ENCODE peak calls at places on chromosomes 2 and 18, in seven cellular contexts. L is neuronal stem cell, P is GM23338, S is astrocyte, G is mammary epithelial cell, B is IMR-90, W is HCT116. Y is an unnamed sample.

GRCh38 chr2:232794981-232795380 is 18.6 kb upstream of the KCNJ13 start:
- DNase-seq in L (no peak), P (no peak), S (no peak), G (no peak), B (no peak), W (no peak), Y (no peak)

GRCh38 chr2:128236491-128237035 is 82.1 kb downstream of the HS6ST1 start:
- DNase-seq in L (no peak), P (no peak), S (peak), G (peak), B (peak), W (no peak), Y (no peak)

GRCh38 chr18:42155024-42155423 is 200.0 kb downstream of the PIK3C3 start:
- DNase-seq in L (no peak), P (no peak), S (no peak), G (no peak), B (no peak), W (no peak), Y (no peak)

GRCh38 chr18:616380-616995 is 19.7 kb downstream of the CLUL1 start:
- DNase-seq in L (no peak), P (peak), S (peak), G (peak), B (peak), W (peak), Y (peak)

GRCh38 chr2:182503886-182504285 is 77.0 kb upstream of the PDE1A start:
- DNase-seq in L (no peak), P (no peak), S (peak), G (no peak), B (peak), W (no peak), Y (no peak)

GRCh38 chr2:53633441-53633840 is 134.2 kb upstream of the CHAC2 start:
- DNase-seq in L (no peak), P (no peak), S (peak), G (peak), B (peak), W (no peak), Y (no peak)

GRCh38 chr18:23585007-23585871 is 1.1 kb downstream of the NPC1 start:
- DNase-seq in L (no peak), P (peak), S (peak), G (peak), B (no peak), W (no peak), Y (peak)

GRCh38 chr18:76847926-76848325 is 25.6 kb downstream of the ZNF236 start:
- DNase-seq in L (no peak), P (peak), S (no peak), G (no peak), B (no peak), W (peak), Y (peak)

GRCh38 chr2:32436150-32436549 is 79.3 kb downstream of the BIRC6 start:
- DNase-seq in L (no peak), P (no peak), S (no peak), G (no peak), B (peak), W (no peak), Y (no peak)

GRCh38 chr2:195535911-195536522 is 121.0 kb upstream of the SLC39A10 start:
- DNase-seq in L (no peak), P (no peak), S (no peak), G (no peak), B (no peak), W (no peak), Y (no peak)

GRCh38 chr2:212037062-212037461 is 501.5 kb downstream of the ERBB4 start:
- DNase-seq in L (no peak), P (no peak), S (no peak), G (no peak), B (no peak), W (no peak), Y (no peak)

GRCh38 chr2:163573652-163574051 is 162.2 kb downstream of the FIGN start:
- DNase-seq in L (no peak), P (no peak), S (no peak), G (no peak), B (no peak), W (no peak), Y (no peak)

GRCh38 chr2:173741715-173742114 is 223.5 kb downstream of the SP3 start:
- DNase-seq in L (no peak), P (no peak), S (no peak), G (no peak), B (no peak), W (peak), Y (no peak)

GRCh38 chr2:196421880-196422279 is 217.6 kb upstream of the CCDC150 start:
- DNase-seq in L (no peak), P (no peak), S (no peak), G (no peak), B (no peak), W (no peak), Y (peak)

GRCh38 chr2:74205586-74205985 is 7.2 kb downstream of the MTHFD2 start:
- DNase-seq in L (no peak), P (no peak), S (no peak), G (peak), B (no peak), W (no peak), Y (no peak)

GRCh38 chr18:58256316-58257080 is 212.5 kb downstream of the NEDD4L start:
- DNase-seq in L (no peak), P (no peak), S (no peak), G (no peak), B (no peak), W (no peak), Y (no peak)

GRCh38 chr18:3293196-3293951 is 31.4 kb downstream of the MYL12B start:
- DNase-seq in L (no peak), P (no peak), S (no peak), G (no peak), B (no peak), W (no peak), Y (no peak)

GRCh38 chr2:45960057-45960863 is 308.8 kb downstream of the PRKCE start:
- DNase-seq in L (no peak), P (no peak), S (no peak), G (no peak), B (no peak), W (no peak), Y (peak)

GRCh38 chr2:120134263-120134662 is 88.9 kb downstream of the TMEM185B start:
- DNase-seq in L (no peak), P (peak), S (peak), G (peak), B (peak), W (peak), Y (no peak)

GRCh38 chr2:121810959-121811853 is 55.8 kb downstream of the TSN start:
- DNase-seq in L (peak), P (peak), S (peak), G (peak), B (peak), W (peak), Y (peak)

GRCh38 chr2:60321816-60322215 is 231.6 kb downstream of the BCL11A start:
- DNase-seq in L (no peak), P (no peak), S (no peak), G (no peak), B (no peak), W (no peak), Y (no peak)

GRCh38 chr18:2908166-2908945 is 61.5 kb downstream of the EMILIN2 start:
- DNase-seq in L (no peak), P (no peak), S (no peak), G (no peak), B (no peak), W (no peak), Y (no peak)

GRCh38 chr2:75309596-75310290 is 110.4 kb upstream of the TACR1 start:
- DNase-seq in L (no peak), P (no peak), S (peak), G (peak), B (peak), W (no peak), Y (no peak)

GRCh38 chr18:9184998-9185613 is 48.5 kb downstream of the ANKRD12 start:
- DNase-seq in L (no peak), P (no peak), S (no peak), G (no peak), B (no peak), W (no peak), Y (no peak)

GRCh38 chr2:159938375-159938774 is 124.0 kb downstream of the PLA2R1 start:
- DNase-seq in L (no peak), P (no peak), S (no peak), G (no peak), B (no peak), W (no peak), Y (no peak)

GRCh38 chr18:35993013-35993412 is 20.5 kb downstream of the RMP24 start:
- DNase-seq in L (no peak), P (no peak), S (no peak), G (no peak), B (no peak), W (no peak), Y (no peak)

GRCh38 chr18:13159579-13159978 is 59.0 kb upstream of the LDLRAD4 start:
- DNase-seq in L (peak), P (peak), S (peak), G (peak), B (peak), W (peak), Y (peak)

GRCh38 chr2:72145658-72146329 is 1.9 kb downstream of the CYP26B1 start:
- DNase-seq in L (no peak), P (peak), S (no peak), G (no peak), B (no peak), W (no peak), Y (no peak)

GRCh38 chr2:239814917-239815637 is 210.1 kb downstream of the NDUFA10 start:
- DNase-seq in L (no peak), P (no peak), S (no peak), G (no peak), B (no peak), W (no peak), Y (no peak)

GRCh38 chr2:65382323-65382722 is 50.1 kb downstream of the SPRED2 start:
- DNase-seq in L (no peak), P (no peak), S (peak), G (no peak), B (no peak), W (no peak), Y (no peak)

GRCh38 chr2:54636425-54637139 is 86.9 kb upstream of the EML6 start:
- DNase-seq in L (no peak), P (no peak), S (no peak), G (no peak), B (no peak), W (no peak), Y (no peak)
- H2AFZ ChIP-seq in L (no peak), P (no peak), S (no peak), G (no peak), B (no peak), W (no peak), Y (no peak)

GRCh38 chr2:241844831-241845578 is 13.7 kb downstream of the PDCD1 start:
- DNase-seq in L (no peak), P (no peak), S (no peak), G (no peak), B (no peak), W (no peak), Y (no peak)

GRCh38 chr2:241842620-241843211 is 16.0 kb downstream of the PDCD1 start:
- DNase-seq in L (no peak), P (no peak), S (no peak), G (no peak), B (no peak), W (no peak), Y (no peak)

GRCh38 chr2:241842067-241842415 is 16.7 kb downstream of the PDCD1 start:
- DNase-seq in L (no peak), P (no peak), S (no peak), G (no peak), B (no peak), W (no peak), Y (no peak)

GRCh38 chr2:241843321-241844065 is 15.2 kb downstream of the PDCD1 start:
- DNase-seq in L (no peak), P (no peak), S (no peak), G (no peak), B (no peak), W (no peak), Y (no peak)

GRCh38 chr2:241844066-241844728 is 14.5 kb downstream of the PDCD1 start:
- DNase-seq in L (peak), P (peak), S (peak), G (peak), B (peak), W (peak), Y (no peak)
- H2AFZ ChIP-seq in L (peak), P (no peak), S (peak), G (peak), B (peak), W (peak), Y (no peak)

GRCh38 chr18:74996055-74996454 is 212.9 kb downstream of the PTGR3 start:
- DNase-seq in L (no peak), P (no peak), S (no peak), G (no peak), B (no peak), W (no peak), Y (no peak)
- H2AFZ ChIP-seq in L (no peak), P (no peak), S (no peak), G (no peak), B (no peak), W (no peak), Y (no peak)

GRCh38 chr2:4272261-4272858 is 569.0 kb downstream of the DCDC2C start:
- DNase-seq in L (no peak), P (no peak), S (no peak), G (no peak), B (no peak), W (no peak), Y (no peak)
- H2AFZ ChIP-seq in L (no peak), P (no peak), S (no peak), G (no peak), B (no peak), W (no peak), Y (no peak)

GRCh38 chr2:157174321-157174720 is 83.2 kb upstream of the GALNT5 start:
- DNase-seq in L (no peak), P (no peak), S (no peak), G (no peak), B (peak), W (no peak), Y (no peak)

GRCh38 chr2:157173740-157174184 is 83.7 kb upstream of the GALNT5 start:
- DNase-seq in L (no peak), P (no peak), S (peak), G (peak), B (peak), W (no peak), Y (no peak)

GRCh38 chr2:157170299-157170698 is 87.2 kb upstream of the GALNT5 start:
- DNase-seq in L (no peak), P (no peak), S (no peak), G (no peak), B (peak), W (no peak), Y (no peak)

GRCh38 chr2:157172866-157173578 is 84.5 kb upstream of the GALNT5 start:
- DNase-seq in L (no peak), P (no peak), S (peak), G (no peak), B (peak), W (no peak), Y (no peak)

GRCh38 chr2:157172239-157172638 is 85.3 kb upstream of the GALNT5 start:
- DNase-seq in L (no peak), P (no peak), S (peak), G (peak), B (peak), W (no peak), Y (no peak)
- H2AFZ ChIP-seq in L (no peak), P (no peak), S (no peak), G (no peak), B (no peak), W (no peak), Y (no peak)

GRCh38 chr2:44171018-44171417 is 2.3 kb downstream of the PPM1B start:
- DNase-seq in L (no peak), P (no peak), S (peak), G (peak), B (peak), W (peak), Y (no peak)
- H2AFZ ChIP-seq in L (no peak), P (no peak), S (no peak), G (no peak), B (no peak), W (no peak), Y (no peak)

GRCh38 chr18:79487198-79488165 is 91.8 kb downstream of the NFATC1 start:
- DNase-seq in L (no peak), P (no peak), S (no peak), G (no peak), B (no peak), W (no peak), Y (no peak)

GRCh38 chr18:79483971-79484491 is 88.3 kb downstream of the NFATC1 start:
- DNase-seq in L (no peak), P (no peak), S (no peak), G (no peak), B (no peak), W (no peak), Y (no peak)

GRCh38 chr18:79486356-79487197 is 90.8 kb downstream of the NFATC1 start:
- DNase-seq in L (no peak), P (no peak), S (no peak), G (no peak), B (no peak), W (no peak), Y (no peak)

GRCh38 chr18:79484661-79485621 is 89.2 kb downstream of the NFATC1 start:
- DNase-seq in L (peak), P (no peak), S (peak), G (no peak), B (peak), W (no peak), Y (no peak)

DNA sequence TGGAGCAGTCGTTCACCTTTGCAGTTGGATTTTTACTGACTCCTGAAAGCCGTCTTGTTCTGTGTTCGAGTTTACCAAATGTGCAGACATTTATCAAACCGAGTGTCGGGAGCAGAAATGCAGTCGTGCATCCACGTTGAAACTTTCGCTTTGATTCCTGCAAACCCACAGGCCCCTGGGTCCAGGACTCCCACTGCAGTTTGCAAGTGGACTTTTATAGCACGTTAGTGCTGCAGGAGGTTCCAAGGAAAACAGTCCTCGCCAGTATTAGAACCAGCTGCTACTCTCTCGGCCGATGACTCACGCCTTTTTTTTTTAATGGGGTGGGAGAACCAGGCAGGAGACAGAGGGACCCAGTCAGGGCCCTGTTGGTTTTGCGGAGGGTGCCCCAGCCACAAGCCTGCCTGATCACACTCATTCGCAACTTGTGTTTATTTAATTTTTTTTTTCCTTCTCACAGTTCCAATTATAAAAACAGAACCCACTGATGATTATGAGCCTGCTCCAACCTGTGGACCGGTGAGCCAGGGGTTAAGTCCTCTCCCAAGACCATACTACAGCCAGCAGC is 90.1 kb downstream of the NFATC1 start:
- DNase-seq in L (no peak), P (no peak), S (peak), G (no peak), B (peak), W (no peak), Y (no peak)
- H2AFZ ChIP-seq in L (no peak), P (no peak), S (peak), G (no peak), B (peak), W (no peak), Y (no peak)

GRCh38 chr18:73688161-73688560 is 459.5 kb downstream of the FBXO15 start:
- DNase-seq in L (no peak), P (no peak), S (peak), G (no peak), B (no peak), W (no peak), Y (no peak)

GRCh38 chr18:73690222-73690621 is 457.4 kb downstream of the FBXO15 start:
- DNase-seq in L (peak), P (peak), S (no peak), G (no peak), B (no peak), W (no peak), Y (no peak)

GRCh38 chr18:73691624-73692023 is 456.0 kb downstream of the FBXO15 start:
- DNase-seq in L (no peak), P (no peak), S (no peak), G (no peak), B (no peak), W (no peak), Y (no peak)

GRCh38 chr18:73691118-73691517 is 456.5 kb downstream of the FBXO15 start:
- DNase-seq in L (no peak), P (no peak), S (peak), G (no peak), B (peak), W (no peak), Y (no peak)

GRCh38 chr18:73688851-73689659 is 458.6 kb downstream of the FBXO15 start:
- DNase-seq in L (peak), P (peak), S (peak), G (peak), B (peak), W (no peak), Y (no peak)
- H2AFZ ChIP-seq in L (peak), P (no peak), S (peak), G (no peak), B (peak), W (no peak), Y (no peak)